ENCODE peak calls at places on chromosome 1, in eight cellular contexts. D, K, F, I, S, O, P and C are unnamed samples.

GRCh38 chr1:41700581-41700980 is 216.1 kb upstream of the EDN2 start:
- DNase-seq in I (no peak), O (no peak), F (peak), S (peak), D (no peak), P (no peak), K (no peak), C (no peak)

GRCh38 chr1:210755991-210756669 is 377.8 kb downstream of the KCNH1 start:
- DNase-seq in P (no peak), I (no peak), O (no peak), K (no peak), F (peak), S (peak), D (no peak), C (no peak)

GRCh38 chr1:41619511-41620364 is 135.3 kb upstream of the EDN2 start:
- DNase-seq in P (no peak), S (no peak), D (no peak), O (no peak), K (no peak), I (no peak), F (no peak), C (peak)

GRCh38 chr1:54249798-54250497 is 50.0 kb downstream of the MRPL37 start:
- DNase-seq in D (no peak), S (no peak), K (no peak), I (peak), F (no peak), O (peak), P (peak), C (no peak)

GRCh38 chr1:151547119-151547899 is 7.2 kb downstream of the TUFT1 start:
- DNase-seq in P (no peak), K (peak), S (no peak), F (no peak), I (peak), O (peak), D (no peak), C (peak)

GRCh38 chr1:27940297-27940696 is 5.5 kb downstream of the SMPDL3B start:
- DNase-seq in O (peak), I (peak), F (peak), P (peak), S (no peak), D (no peak), K (peak), C (no peak)

GRCh38 chr1:206674236-206674635 is 10.5 kb upstream of the MAPKAPK2 start:
- DNase-seq in S (no peak), K (no peak), I (no peak), F (no peak), P (no peak), D (no peak), O (no peak), C (no peak)

GRCh38 chr1:174114788-174115448 is 44.4 kb upstream of the RABGAP1L start:
- DNase-seq in D (peak), P (peak), K (no peak), S (peak), I (peak), F (peak), O (peak), C (no peak)

GRCh38 chr1:6348511-6349191 is 44.9 kb downstream of the ACOT7 start:
- DNase-seq in K (no peak), D (no peak), F (no peak), O (peak), P (no peak), I (no peak), S (peak), C (peak)

GRCh38 chr1:234611799-234612351 is 1.9 kb upstream of the IRF2BP2 start:
- DNase-seq in P (no peak), F (no peak), D (peak), I (peak), O (no peak), K (peak), S (peak), C (peak)

GRCh38 chr1:37147397-37147831 is 113.1 kb upstream of the GRIK3 start:
- DNase-seq in I (no peak), O (no peak), F (no peak), P (no peak), S (no peak), D (no peak), K (no peak), C (peak)

GRCh38 chr1:118113261-118113660 is 71.8 kb downstream of the SPAG17 start:
- DNase-seq in P (no peak), S (no peak), F (no peak), I (peak), O (peak), K (no peak), D (no peak), C (no peak)

GRCh38 chr1:11880911-11881748 is 22.4 kb upstream of the NPPB start:
- DNase-seq in K (no peak), D (no peak), O (no peak), S (peak), I (no peak), P (no peak), F (peak), C (no peak)

GRCh38 chr1:213162338-213162737 is 111.3 kb downstream of the RPS6KC1 start:
- DNase-seq in I (no peak), O (peak), F (no peak), D (no peak), P (no peak), S (no peak), K (no peak), C (no peak)

GRCh38 chr1:112544011-112544688 is 35.4 kb downstream of the WNT2B start:
- DNase-seq in K (no peak), P (no peak), O (peak), D (no peak), S (no peak), F (no peak), I (peak), C (no peak)

GRCh38 chr1:235918032-235918431 is 51.3 kb upstream of the LYST start:
- DNase-seq in S (peak), O (peak), D (no peak), I (no peak), F (peak), P (no peak), K (no peak), C (no peak)

GRCh38 chr1:211695135-211695816 is 19.9 kb upstream of the NEK2 start:
- DNase-seq in I (no peak), P (no peak), D (no peak), S (no peak), F (no peak), K (no peak), O (no peak), C (no peak)

GRCh38 chr1:222974496-222974895 is 159.7 kb downstream of the DISP1 start:
- DNase-seq in P (no peak), S (no peak), I (peak), K (no peak), D (no peak), F (no peak), O (peak), C (no peak)

GRCh38 chr1:11887666-11888007 is 28.9 kb upstream of the NPPB start:
- DNase-seq in S (no peak), K (no peak), I (no peak), F (no peak), O (no peak), D (no peak), P (no peak), C (no peak)

GRCh38 chr1:147618077-147618569 is 52.2 kb downstream of the ACP6 start:
- DNase-seq in S (no peak), I (no peak), K (no peak), D (no peak), P (no peak), O (no peak), F (no peak), C (no peak)

GRCh38 chr1:228323401-228323800 is 83.2 kb downstream of the TRIM11 start:
- DNase-seq in K (no peak), F (no peak), P (no peak), O (no peak), I (no peak), D (no peak), S (no peak), C (no peak)